ENCODE peak calls at places on chromosomes 4 and X, in seven cellular contexts. B is amygdala; Z is GM03348; W is ovary; Q is activated gamma-delta T cell treated with anti-CD3 and anti-CD28 coated beads, Interleukin-2, amount 50 U/mL, for 16 hours; Y is NCI-H187; F is stimulated activated CD4-positive, alpha-beta T cell treated with anti-CD3 and anti-CD28 coated beads, Interleukin-4, amount 100 ng/mL, for 48 hours. A is an unnamed sample.

GRCh38 chr4:86506591-86506990 is 87.5 kb upstream of the PTPN13 start:
- DNase-seq in W (no peak), Z (no peak), Y (no peak), F (no peak), B (no peak), Q (no peak), A (no peak)

GRCh38 chrX:45619290-45619689 is 418.6 kb upstream of the DIPK2B start:
- DNase-seq in W (no peak), Y (no peak), B (no peak), Z (no peak), Q (no peak), F (no peak), A (no peak)

GRCh38 chr4:40309250-40309774 is 25.8 kb upstream of the CHRNA9 start:
- DNase-seq in F (peak), Y (no peak), Q (peak), W (peak), Z (peak), B (no peak), A (peak)

GRCh38 chrX:1468250-1468772 is 15.6 kb upstream of the ASMTL start:
- DNase-seq in F (peak), W (no peak), Y (no peak), B (no peak), Q (peak), Z (peak), A (peak)

GRCh38 chr4:64911846-64912245 is 502.6 kb upstream of the TECRL start:
- DNase-seq in W (no peak), B (no peak), Q (no peak), Z (no peak), Y (no peak), F (no peak), A (no peak)

GRCh38 chr4:175656615-175657014 is 155.4 kb downstream of the GPM6A start:
- DNase-seq in Y (no peak), B (no peak), W (no peak), F (no peak), Z (no peak), Q (no peak), A (no peak)

GRCh38 chr4:55356991-55357461 is 11.0 kb downstream of the SRD5A3 start:
- DNase-seq in B (no peak), Q (no peak), F (no peak), Y (no peak), Z (peak), W (no peak), A (no peak)

GRCh38 chrX:120790118-120790517 is 85.5 kb downstream of the CT47B1 start:
- DNase-seq in Y (peak), F (no peak), B (peak), W (peak), Q (no peak), Z (peak), A (no peak)

GRCh38 chrX:28487818-28488217 is 99.4 kb upstream of the IL1RAPL1 start:
- DNase-seq in Z (no peak), W (no peak), Q (no peak), Y (no peak), B (no peak), F (no peak), A (no peak)

GRCh38 chrX:110852180-110852579 is 56.6 kb upstream of the CHRDL1 start:
- DNase-seq in F (no peak), Z (peak), B (no peak), Y (no peak), Q (no peak), W (no peak), A (no peak)

GRCh38 chr4:143773998-143774898 is 73.8 kb upstream of the FREM3 start:
- DNase-seq in F (peak), W (no peak), Y (no peak), B (no peak), Q (no peak), Z (peak), A (peak)

GRCh38 chr4:136934601-136935000 is 597.7 kb downstream of the PCDH18 start:
- DNase-seq in Z (no peak), Q (no peak), B (no peak), W (no peak), F (no peak), Y (no peak), A (no peak)

GRCh38 chr4:114464873-114465272 is 133.7 kb upstream of the UGT8 start:
- DNase-seq in Z (no peak), W (no peak), Y (no peak), Q (no peak), B (no peak), F (no peak), A (no peak)

GRCh38 chrX:13662537-13662841 is 9.5 kb downstream of the TCEANC start:
- DNase-seq in Q (no peak), B (no peak), F (no peak), W (no peak), Z (peak), Y (no peak), A (no peak)

GRCh38 chr4:184408021-184408710 is 66.2 kb downstream of the IRF2 start:
- DNase-seq in Z (peak), Q (no peak), B (no peak), F (no peak), W (no peak), Y (no peak), A (no peak)

GRCh38 chr4:17320046-17320445 is 191.8 kb downstream of the QDPR start:
- DNase-seq in Q (no peak), F (no peak), B (no peak), Y (no peak), W (no peak), Z (no peak), A (no peak)

GRCh38 chr4:143377635-143378099 is 41.0 kb downstream of the GAB1 start:
- DNase-seq in W (no peak), Q (no peak), Y (no peak), Z (no peak), F (no peak), B (no peak), A (no peak)

GRCh38 chr4:72109364-72109763 is 77.6 kb downstream of the NPFFR2 start:
- DNase-seq in W (no peak), B (no peak), F (no peak), Y (no peak), Q (no peak), Z (no peak), A (no peak)

GRCh38 chrX:47608130-47608810 is 11.4 kb downstream of the SYN1 start:
- DNase-seq in Q (no peak), W (no peak), F (no peak), Y (no peak), Z (no peak), B (no peak), A (no peak)

GRCh38 chr4:3372933-3373465 is 68.8 kb upstream of the HGFAC start:
- DNase-seq in F (no peak), Q (no peak), W (no peak), Z (no peak), B (peak), Y (no peak), A (no peak)

GRCh38 chrX:17692709-17693346 is 44.5 kb upstream of the SCML1 start:
- DNase-seq in Z (no peak), Y (peak), B (no peak), F (no peak), W (no peak), Q (no peak), A (no peak)

GRCh38 chr4:146158036-146158745 is 17.3 kb upstream of the LSM6 start:
- DNase-seq in W (no peak), Q (no peak), Y (no peak), F (no peak), Z (no peak), B (no peak), A (no peak)

GRCh38 chr4:84691170-84691691 is 108.3 kb downstream of the CDS1 start:
- DNase-seq in Q (no peak), F (no peak), Y (no peak), Z (peak), W (no peak), B (no peak), A (no peak)

GRCh38 chr4:158998624-158999023 is 104.3 kb upstream of the RAPGEF2 start:
- DNase-seq in B (no peak), Q (no peak), Y (no peak), Z (peak), F (no peak), W (no peak), A (no peak)

GRCh38 chrX:9871871-9872270 is 85.6 kb downstream of the SHROOM2 start:
- DNase-seq in Q (no peak), F (no peak), W (no peak), Y (no peak), Z (peak), B (no peak), A (no peak)

GRCh38 chrX:8323356-8323755 is 141.3 kb upstream of the VCX3B start:
- DNase-seq in Z (no peak), F (no peak), W (no peak), Y (no peak), Q (no peak), B (no peak), A (no peak)

GRCh38 chr4:168028568-168028967 is 63.8 kb upstream of the ANXA10 start:
- DNase-seq in Z (peak), B (no peak), Y (no peak), W (no peak), F (no peak), Q (no peak), A (no peak)

GRCh38 chrX:18194688-18195087 is 26.0 kb downstream of the BEND2 start:
- DNase-seq in F (no peak), Y (peak), B (no peak), Q (no peak), Z (no peak), W (no peak), A (no peak)

GRCh38 chr4:64361399-64361740 is 47.9 kb downstream of the TECRL start:
- DNase-seq in Z (no peak), Y (no peak), W (no peak), Q (no peak), F (no peak), B (no peak), A (no peak)

A was measured in natural killer cell treated with Interleukin-12 subunit alpha and Interleukin-12 subunit beta and Interleukin-15 and Interleukin-18, amount 100 ng/mL, for 72 hours.